ENCODE peak calls at places on chromosomes 2 and 18, in four cellular contexts. R is tibial artery, U is choroid plexus epithelial cell, W is upper lobe of right lung. E is an unnamed sample.

GRCh38 chr2:213188971-213189899 is 37.8 kb upstream of the IKZF2 start:
- DNase-seq in U (peak; percentile 66), R (no peak), W (no peak), E (peak; percentile 25)

GRCh38 chr2:149112068-149112467 is 73.6 kb downstream of the LYPD6B start:
- DNase-seq in W (no peak), U (no peak), R (no peak), E (no peak)

GRCh38 chr18:47679864-47680263 is 250.6 kb downstream of the SMAD2 start:
- DNase-seq in W (no peak), U (no peak), R (no peak), E (no peak)

GRCh38 chr18:29060349-29060748 is 883.4 kb upstream of the CDH2 start:
- DNase-seq in W (no peak), R (no peak), U (no peak), E (no peak)

GRCh38 chr2:197464180-197464579 is 10.8 kb downstream of the COQ10B start:
- DNase-seq in W (no peak), U (peak; percentile 56), R (no peak), E (no peak)

GRCh38 chr2:189659734-189660133 is 1.5 kb upstream of the ASNSD1 start:
- DNase-seq in U (peak; percentile 57), W (no peak), R (no peak), E (peak; percentile 77)

GRCh38 chr2:73685770-73686438 is 43.7 kb upstream of the NAT8 start:
- DNase-seq in R (no peak), W (no peak), U (no peak), E (no peak)

GRCh38 chr2:98734157-98734556 is 3.2 kb upstream of the MGAT4A start:
- DNase-seq in R (no peak), U (no peak), W (no peak), E (no peak)

DNA sequence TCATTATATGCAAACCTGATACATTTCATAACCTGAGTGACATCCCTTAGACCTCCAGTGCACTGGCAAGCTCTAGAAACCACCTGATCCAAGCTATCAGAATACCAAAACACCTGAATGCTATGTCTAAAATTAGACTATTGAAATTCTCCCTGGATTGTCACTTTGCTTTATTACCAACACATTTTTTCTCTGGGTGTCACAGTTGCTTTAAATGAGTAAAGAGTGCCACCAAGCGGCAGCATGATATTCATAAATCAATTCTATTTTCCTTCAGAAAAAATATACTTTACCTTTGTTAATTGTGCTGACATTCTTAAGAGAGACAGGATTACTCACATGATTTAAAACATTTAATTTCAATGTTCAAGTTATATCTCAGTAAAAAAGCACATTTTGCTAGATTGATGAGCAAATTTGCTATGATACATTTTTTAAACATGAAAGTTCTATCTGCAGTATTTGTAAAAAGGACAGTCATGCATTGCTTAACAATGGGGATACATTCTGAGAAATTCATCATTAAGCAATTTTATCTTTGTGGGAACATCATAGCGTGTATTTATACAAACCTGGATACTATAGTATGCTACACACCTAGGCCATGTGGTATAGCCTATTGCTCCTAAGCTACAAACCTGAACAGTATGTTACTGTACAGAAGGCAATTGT is 338.4 kb upstream of the SLC39A10 start:
- DNase-seq in U (peak; percentile 70), R (no peak), W (no peak), E (peak; percentile 52)
- TF ChIP-seq CTCF in U (peak; percentile 58), R (peak; percentile 20), W (peak; percentile 58), E (peak; percentile 57)

DNA sequence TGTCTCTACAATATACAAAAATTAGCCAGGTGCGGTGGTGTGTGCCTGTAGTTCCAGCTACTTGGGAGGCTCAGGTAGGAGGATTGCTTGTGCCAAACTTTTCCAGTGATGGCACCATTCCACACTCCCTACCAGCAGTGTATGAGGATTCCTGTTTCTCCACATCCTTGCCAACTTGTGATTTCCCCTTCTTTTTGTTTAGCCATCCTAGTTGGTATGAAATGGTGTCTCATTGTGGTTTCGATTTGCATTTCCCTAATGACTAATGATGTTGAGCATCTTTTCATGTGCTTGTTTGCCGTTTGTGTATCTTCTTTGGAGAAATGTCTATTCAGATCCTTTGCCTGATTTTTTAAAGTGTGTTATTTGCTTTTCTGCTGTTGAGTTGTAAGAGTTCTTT is 41.0 kb downstream of the EPB41L5 start:
- DNase-seq in W (no peak), U (no peak), R (no peak), E (no peak)
- TF ChIP-seq CTCF in W (no peak), U (no peak), R (no peak), E (no peak)

GRCh38 chr2:152466925-152467676 is 132.1 kb downstream of the FMNL2 start:
- DNase-seq in W (no peak), R (no peak), U (peak; percentile 75), E (peak; percentile 73)

GRCh38 chr2:152467677-152468406 is 132.9 kb downstream of the FMNL2 start:
- DNase-seq in R (no peak), U (no peak), W (no peak), E (no peak)

GRCh38 chr2:152465541-152465940 is 130.6 kb downstream of the FMNL2 start:
- DNase-seq in R (no peak), U (no peak), W (no peak), E (no peak)

GRCh38 chr2:152464853-152465470 is 130.0 kb downstream of the FMNL2 start:
- DNase-seq in R (no peak), U (no peak), W (no peak), E (no peak)

DNA sequence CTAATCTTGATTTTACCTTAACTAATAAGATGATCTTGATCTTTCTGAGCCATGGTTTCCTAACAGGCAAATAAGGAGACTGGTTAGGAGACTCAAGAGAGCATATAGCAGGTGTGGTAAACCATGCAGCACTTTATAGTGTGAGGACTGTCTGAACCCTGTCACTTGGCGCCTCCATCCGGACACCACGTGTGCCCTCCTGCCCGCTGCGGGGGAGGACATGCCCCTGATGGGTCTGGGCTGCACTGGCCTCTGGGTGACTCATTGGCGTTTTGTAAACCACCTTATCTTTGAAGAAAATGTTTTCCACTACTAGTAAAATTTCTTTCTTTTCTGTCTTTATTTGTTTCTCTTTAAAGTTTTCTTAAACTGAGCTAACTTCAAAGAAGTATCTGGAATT is 131.1 kb downstream of the FMNL2 start:
- DNase-seq in R (no peak), U (peak; percentile 65), W (no peak), E (peak; percentile 89)
- TF ChIP-seq CTCF in R (no peak), U (no peak), W (no peak), E (no peak)

GRCh38 chr2:150548527-150548926 is 61.1 kb upstream of the RND3 start:
- DNase-seq in U (peak; percentile 60), W (no peak), R (no peak), E (peak; percentile 44)
- TF ChIP-seq CTCF in U (peak; percentile 65), W (no peak), R (no peak), E (peak; percentile 65)

E was measured in fibroblast of villous mesenchyme.